ENCODE peak calls at places on chromosome 12, in seven cellular contexts. E is NCI-H2029 treated with DMSO at 0.1 percent for 48 hours; D is SK-N-MC; G is NCI-H460; W is Peyer's patch; B is activated effector memory CD4-positive, alpha-beta T cell treated with anti-CD3 and anti-CD28 coated beads, Interleukin-2, amount 50 U/mL, for 16 hours; Q is NCI-H1092 treated with DMSO at 0.1 percent for 48 hours. Z is an unnamed sample.

GRCh38 chr12:91506461-91506860 is 323.8 kb upstream of the DCN start:
- DNase-seq in G (no peak), E (no peak), B (no peak), Q (peak), W (no peak), D (no peak), Z (no peak)

GRCh38 chr12:73517859-73518258 is 1019.8 kb upstream of the ATXN7L3B start:
- DNase-seq in G (no peak), Q (no peak), W (no peak), D (no peak), E (no peak), B (no peak), Z (no peak)

GRCh38 chr12:78330131-78330530 is 499.4 kb downstream of the NAV3 start:
- DNase-seq in D (no peak), B (no peak), W (no peak), E (no peak), Q (no peak), G (no peak), Z (no peak)

GRCh38 chr12:57613427-57614109 is 2.3 kb downstream of the ARHGEF25 start:
- DNase-seq in D (no peak), G (no peak), Q (no peak), B (peak), W (no peak), E (no peak), Z (no peak)

GRCh38 chr12:52946797-52947547 is 1.9 kb upstream of the KRT18 start:
- DNase-seq in E (no peak), B (no peak), G (no peak), Q (no peak), W (no peak), D (no peak), Z (no peak)

GRCh38 chr12:105922670-105923102 is 216.1 kb downstream of the NUAK1 start:
- DNase-seq in E (no peak), D (no peak), W (no peak), G (no peak), Q (no peak), B (no peak), Z (no peak)

GRCh38 chr12:43094886-43095285 is 457.1 kb downstream of the ADAMTS20 start:
- DNase-seq in E (no peak), W (no peak), D (no peak), G (no peak), Q (no peak), B (no peak), Z (no peak)

GRCh38 chr12:8590842-8591545 is 21.7 kb downstream of the AICDA start:
- DNase-seq in E (no peak), B (no peak), W (no peak), D (no peak), G (no peak), Q (no peak), Z (no peak)

GRCh38 chr12:116456683-116457082 is 102.5 kb upstream of the MAP1LC3B2 start:
- DNase-seq in B (no peak), Q (no peak), D (no peak), G (no peak), E (no peak), W (no peak), Z (no peak)

GRCh38 chr12:39852346-39852745 is 232.7 kb upstream of the ABCD2 start:
- DNase-seq in B (no peak), E (no peak), G (no peak), D (no peak), W (no peak), Q (no peak), Z (no peak)

GRCh38 chr12:85076688-85077430 is 40.7 kb downstream of the LRRIQ1 start:
- DNase-seq in G (peak), Q (peak), B (no peak), W (no peak), D (peak), E (peak), Z (no peak)

GRCh38 chr12:124852329-124852831 is 11.3 kb downstream of the SCARB1 start:
- DNase-seq in G (no peak), D (no peak), Q (no peak), E (no peak), B (no peak), W (peak), Z (peak)

GRCh38 chr12:62730649-62731377 is 204.1 kb downstream of the PPM1H start:
- DNase-seq in B (no peak), Q (no peak), W (no peak), D (no peak), G (peak), E (no peak), Z (no peak)

GRCh38 chr12:3489057-3489456 is 1.9 kb upstream of the PRMT8 start:
- DNase-seq in Q (no peak), W (no peak), G (no peak), E (no peak), B (no peak), D (no peak), Z (no peak)

GRCh38 chr12:50246873-50247612 is 36.3 kb downstream of the LIMA1 start:
- DNase-seq in D (no peak), G (peak), W (peak), B (peak), Q (no peak), E (no peak), Z (no peak)

GRCh38 chr12:26647091-26647490 is 185.9 kb downstream of the ITPR2 start:
- DNase-seq in W (no peak), E (no peak), Q (no peak), G (no peak), D (no peak), B (no peak), Z (no peak)

GRCh38 chr12:11228268-11228879 is 41.1 kb downstream of the PRB3 start:
- DNase-seq in G (peak), W (no peak), D (no peak), E (no peak), Q (peak), B (peak), Z (no peak)

GRCh38 chr12:109588461-109589239 is 15.1 kb downstream of the MVK start:
- DNase-seq in B (no peak), D (no peak), Q (no peak), W (peak), G (no peak), E (no peak), Z (peak)

GRCh38 chr12:116492703-116493324 is 66.4 kb upstream of the MAP1LC3B2 start:
- DNase-seq in D (no peak), Q (no peak), W (no peak), B (no peak), G (peak), E (no peak), Z (no peak)

GRCh38 chr12:92088802-92089201 is 56.8 kb downstream of the BTG1 start:
- DNase-seq in Q (no peak), W (no peak), B (no peak), D (no peak), E (no peak), G (no peak), Z (no peak)

GRCh38 chr12:54037360-54038259 is 4.8 kb downstream of the HOXC5 start:
- DNase-seq in W (no peak), Q (no peak), G (no peak), D (peak), E (no peak), B (no peak), Z (no peak)

GRCh38 chr12:127811988-127812387 is 455.0 kb upstream of the TMEM132C start:
- DNase-seq in G (no peak), B (no peak), W (no peak), E (no peak), D (no peak), Q (no peak), Z (no peak)

GRCh38 chr12:31585271-31585670 is 5.7 kb downstream of the DENND5B start:
- DNase-seq in E (no peak), W (no peak), B (no peak), G (no peak), D (no peak), Q (no peak), Z (no peak)

GRCh38 chr12:88944403-88944802 is 364.1 kb upstream of the KITLG start:
- DNase-seq in E (no peak), D (no peak), Q (no peak), W (no peak), B (no peak), G (peak), Z (no peak)

GRCh38 chr12:40689576-40689975 is 2.7 kb upstream of the CNTN1 start:
- DNase-seq in E (no peak), Q (no peak), B (no peak), D (no peak), W (no peak), G (no peak), Z (no peak)

GRCh38 chr12:53427905-53428594 is 4.4 kb downstream of the AMHR2 start:
- DNase-seq in W (peak), D (no peak), E (no peak), G (no peak), Q (no peak), B (peak), Z (no peak)

GRCh38 chr12:120739821-120740613 is 14.4 kb downstream of the ACADS start:
- DNase-seq in G (no peak), D (no peak), B (no peak), Q (no peak), W (no peak), E (no peak), Z (no peak)

GRCh38 chr12:120012067-120012621 is 23.1 kb downstream of the BICDL1 start:
- DNase-seq in B (peak), W (peak), E (no peak), G (no peak), Q (no peak), D (no peak), Z (no peak)

GRCh38 chr12:65282840-65283239 is 4.4 kb downstream of the MSRB3 start:
- DNase-seq in E (no peak), B (no peak), Q (no peak), D (no peak), G (no peak), W (no peak), Z (no peak)

GRCh38 chr12:67697443-67697842 is 48.9 kb downstream of the DYRK2 start:
- DNase-seq in D (no peak), B (no peak), G (no peak), W (no peak), Q (no peak), E (no peak), Z (no peak)

GRCh38 chr12:57085999-57086950 is 2.6 kb upstream of the NAB2 start:
- DNase-seq in B (peak), E (no peak), W (peak), G (no peak), D (no peak), Q (peak), Z (peak)

GRCh38 chr12:131564843-131565242 is 146.0 kb upstream of the SFSWAP start:
- DNase-seq in E (no peak), B (no peak), W (no peak), Q (peak), D (no peak), G (no peak), Z (no peak)

GRCh38 chr12:30396576-30396975 is 299.1 kb downstream of the IPO8 start:
- DNase-seq in E (no peak), D (no peak), B (no peak), Q (no peak), W (no peak), G (no peak), Z (no peak)

GRCh38 chr12:2358986-2359658 is 306.3 kb downstream of the CACNA1C start:
- DNase-seq in G (no peak), D (no peak), Q (no peak), B (peak), E (no peak), W (no peak), Z (no peak)

GRCh38 chr12:93145086-93145485 is 216.0 kb upstream of the EEA1 start:
- DNase-seq in B (no peak), Q (peak), E (peak), D (no peak), G (no peak), W (no peak), Z (no peak)

Z was measured in upper lobe of right lung.